ENCODE peak calls at places on chromosomes 2 and 18, in ten cellular contexts. G is ascending aorta; V is naive thymus-derived CD4-positive, alpha-beta T cell; L is lung; B is GM23248; U is Panc1; K is mammary epithelial cell; E is OCI-LY7; A is neural progenitor cell; W is IMR-90. P is an unnamed sample.

GRCh38 chr2:31137211-31138036 is 816 bp downstream of the GALNT14 start:
- DNase-seq in W (no peak), B (peak; percentile 47), U (no peak), K (peak; percentile 49), G (no peak), A (peak; percentile 60), E (peak; percentile 56), V (no peak), L (no peak), P (no peak)

GRCh38 chr2:216006164-216006663 is 7.1 kb downstream of the MREG start:
- DNase-seq in G (no peak), B (peak; percentile 76), V (no peak), W (no peak), A (peak; percentile 56), K (peak; percentile 98), L (peak; percentile 36), U (no peak), E (no peak), P (peak; percentile 6)

GRCh38 chr2:30394096-30394495 is 53.0 kb upstream of the LCLAT1 start:
- DNase-seq in W (no peak), G (no peak), V (no peak), U (no peak), E (no peak), A (no peak), B (no peak), L (no peak), K (no peak), P (no peak)

GRCh38 chr18:7566587-7567486 is at the start of gene PTPRM:
- DNase-seq in U (no peak), B (peak; percentile 95), G (peak; percentile 95), E (no peak), V (peak; percentile 43), A (peak; percentile 94), W (peak; percentile 78), L (peak; percentile 86), K (peak; percentile 75), P (peak; percentile 54)

GRCh38 chr2:140998577-140998976 is 1132.2 kb downstream of the LRP1B start:
- DNase-seq in B (peak; percentile 50), E (no peak), K (no peak), W (peak; percentile 18), U (no peak), L (no peak), G (no peak), V (no peak), A (no peak), P (no peak)

GRCh38 chr2:53353372-53354111 is 414.1 kb upstream of the CHAC2 start:
- DNase-seq in W (peak; percentile 15), K (peak; percentile 29), V (no peak), G (no peak), L (no peak), A (peak; percentile 29), U (no peak), B (peak; percentile 52), E (no peak), P (peak; percentile 81)

GRCh38 chr2:95333888-95334338 is 36.8 kb downstream of the KCNIP3 start:
- DNase-seq in L (no peak), B (peak; percentile 98), E (no peak), A (no peak), G (no peak), U (peak; percentile 67), W (peak; percentile 97), K (peak; percentile 98), V (no peak), P (no peak)

GRCh38 chr2:43032894-43033270 is 193.5 kb downstream of the ZFP36L2 start:
- DNase-seq in G (peak; percentile 40), B (no peak), U (no peak), V (no peak), E (no peak), A (no peak), L (no peak), W (no peak), K (no peak), P (no peak)

GRCh38 chr18:12460874-12461273 is 53.1 kb downstream of the PRELID3A start:
- DNase-seq in B (no peak), W (peak; percentile 56), E (no peak), U (no peak), K (no peak), G (no peak), A (no peak), L (no peak), V (no peak), P (peak; percentile 63)
- H3K27ac ChIP-seq in B (no peak overlapping the region), W (no peak overlapping the region), E (no peak overlapping the region), U (no peak overlapping the region), K (no peak overlapping the region), G (no peak overlapping the region), A (no peak overlapping the region), L (no peak overlapping the region), V (no peak overlapping the region), P (peak overlapping the region; percentile 12)

GRCh38 chr18:77106331-77106730 is 26.3 kb downstream of the MBP start:
- DNase-seq in W (no peak), E (no peak), A (no peak), V (peak; percentile 89), K (no peak), U (no peak), G (no peak), B (no peak), L (no peak), P (no peak)

GRCh38 chr18:77108821-77109692 is 23.5 kb downstream of the MBP start:
- DNase-seq in V (no peak), W (no peak), E (no peak), L (no peak), K (no peak), G (no peak), A (no peak), U (no peak), B (no peak), P (no peak)

GRCh38 chr18:77107218-77107815 is 25.3 kb downstream of the MBP start:
- DNase-seq in L (no peak), K (no peak), E (no peak), B (no peak), W (no peak), U (no peak), A (no peak), G (no peak), V (no peak), P (no peak)

GRCh38 chr18:77110400-77110799 is 22.2 kb downstream of the MBP start:
- DNase-seq in B (no peak), L (no peak), E (no peak), A (no peak), U (no peak), V (no peak), K (no peak), G (no peak), W (no peak), P (no peak)

DNA sequence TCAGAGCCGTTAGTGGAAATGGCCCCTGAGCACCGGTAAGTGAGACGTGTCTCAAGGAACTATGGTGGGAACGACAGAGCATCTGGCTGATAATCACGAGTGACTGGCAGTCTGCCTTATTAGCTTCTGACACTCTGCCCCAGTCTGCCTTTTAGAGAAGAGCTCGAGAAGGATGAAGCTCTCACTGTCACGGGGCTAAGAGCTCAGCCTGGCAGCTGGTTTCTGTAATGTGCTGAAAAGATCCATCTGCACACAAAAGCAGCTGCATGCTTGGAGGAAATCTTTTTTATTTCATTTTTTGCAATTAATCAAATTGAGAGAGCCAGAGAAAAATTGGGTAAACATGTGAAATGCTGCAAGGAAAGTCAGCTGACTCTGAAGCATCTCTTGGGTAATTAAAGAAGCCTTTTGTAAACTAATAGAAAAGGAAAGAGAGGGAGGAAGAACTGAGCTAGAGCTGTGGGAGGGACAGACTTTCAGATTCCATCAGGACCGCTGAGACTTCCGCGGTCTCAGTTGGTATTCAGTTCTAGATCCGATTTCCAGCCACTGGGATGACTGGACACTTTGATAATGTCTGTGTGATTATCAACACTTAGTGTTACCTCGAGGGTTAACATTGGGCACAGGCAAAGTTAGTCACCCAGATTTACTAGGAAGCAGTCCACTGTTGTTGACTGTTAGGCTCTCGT is 24.4 kb downstream of the MBP start:
- DNase-seq in W (peak; percentile 92), E (peak; percentile 29), U (no peak), A (peak; percentile 26), B (peak; percentile 89), K (no peak), G (no peak), V (no peak), L (no peak), P (peak; percentile 95)
- H3K4me3 ChIP-seq in W (peak overlapping the region; percentile 10), E (peak overlapping the region; percentile 8), U (no peak overlapping the region), A (no peak overlapping the region), B (peak overlapping the region; percentile 49), K (no peak overlapping the region), G (peak overlapping the region; percentile 27), V (peak overlapping the region; percentile 15), L (no peak overlapping the region), P (no peak overlapping the region)

DNA sequence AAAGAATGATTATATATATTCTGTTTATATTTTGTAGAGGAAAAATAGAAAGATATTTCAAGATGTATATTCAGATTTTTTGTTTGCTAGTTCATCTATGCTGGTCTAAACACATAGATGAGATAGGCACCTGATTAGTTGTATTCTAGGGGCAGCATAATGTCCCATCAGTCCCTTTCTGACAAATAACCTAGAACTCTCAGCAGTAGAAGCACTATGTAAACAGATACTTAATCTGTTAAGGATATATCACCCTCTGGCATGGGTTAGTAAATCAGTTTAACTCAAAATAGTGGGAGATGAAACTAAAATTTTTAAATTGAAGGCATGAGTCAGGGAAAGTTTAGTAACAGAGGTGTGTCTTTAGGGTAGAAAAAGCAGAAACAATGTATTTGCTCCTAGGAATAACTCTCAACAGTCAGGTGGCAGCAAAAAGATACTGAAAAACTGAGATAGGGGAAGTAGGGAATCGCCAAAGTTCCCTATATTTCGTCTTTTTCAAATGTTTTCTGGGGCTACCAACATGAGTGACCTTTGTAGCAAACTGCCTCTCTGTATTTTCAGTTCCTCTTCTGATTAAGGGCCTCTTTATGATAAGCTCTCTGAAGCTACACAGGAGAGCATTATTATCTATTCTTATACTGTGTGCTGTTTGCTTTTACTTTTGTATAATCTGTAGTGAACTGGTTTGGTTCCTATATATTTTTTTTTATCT is 5.7 kb downstream of the PPP1R1C start:
- DNase-seq in W (no peak), K (no peak), L (no peak), E (peak; percentile 68), B (no peak), V (no peak), U (no peak), G (no peak), A (no peak), P (no peak)
- H3K36me3 ChIP-seq in W (no peaks in the 10 kb centered on the region), K (no peaks in the 10 kb centered on the region), L (no peaks in the 10 kb centered on the region), E (no peaks in the 10 kb centered on the region), B (no peaks in the 10 kb centered on the region), V (no peaks in the 10 kb centered on the region), U (no peaks in the 10 kb centered on the region), G (no peaks in the 10 kb centered on the region), A (no peaks in the 10 kb centered on the region), P (no peaks in the 10 kb centered on the region)

DNA sequence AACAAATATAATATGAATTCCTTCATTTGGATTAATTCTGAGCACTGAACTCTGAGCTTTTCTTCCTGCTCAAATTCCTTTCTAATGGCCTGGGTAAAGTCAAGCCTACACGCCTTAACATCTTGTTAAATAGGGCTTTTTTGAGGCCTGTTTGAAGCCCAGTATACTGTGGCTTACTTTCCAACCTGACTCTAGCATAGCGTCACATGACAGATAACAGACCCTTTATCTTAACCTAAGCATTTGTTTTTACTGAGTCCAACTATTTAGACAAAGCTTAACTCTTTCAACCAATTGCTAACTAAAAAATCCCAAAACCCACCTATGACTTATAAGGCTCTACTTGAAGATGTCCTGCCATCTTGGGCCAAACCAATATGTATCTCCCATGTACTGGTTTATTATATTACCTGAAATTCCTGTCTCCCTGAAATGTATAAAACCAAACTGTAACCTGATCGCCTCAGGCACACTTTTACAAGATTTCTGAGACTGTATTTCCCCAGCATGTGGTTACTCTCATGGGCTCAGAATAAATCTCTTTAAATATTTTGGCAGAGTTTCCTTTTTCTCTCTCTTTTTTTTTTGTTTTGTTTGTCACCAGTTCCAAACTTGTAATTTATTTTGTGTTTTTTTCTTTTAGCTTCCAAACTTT is 271.1 kb upstream of the VWC2L start:
- DNase-seq in A (no peak), L (no peak), E (no peak), W (no peak), U (no peak), V (no peak), G (no peak), K (peak; percentile 65), B (no peak), P (no peak)
- H3K27ac ChIP-seq in A (no peak overlapping the region), L (no peak overlapping the region), E (no peak overlapping the region), W (no peak overlapping the region), U (no peak overlapping the region), V (no peak overlapping the region), G (no peak overlapping the region), K (no peak overlapping the region), B (no peak overlapping the region), P (no peak overlapping the region)